ENCODE peak calls at places on chromosomes 7 and 10, in five cellular contexts. R is upper lobe of right lung; L is HCT116; V is CD4-positive, alpha-beta memory T cell; F is body of pancreas. T is an unnamed sample. For H3K4me1, the result is how much of the 10 kb centered on the place peaks cover.

GRCh38 chr7:158943713-158944112 is 87.4 kb downstream of the DYNC2I1 start:
- DNase-seq in L (no peak), R (no peak), V (no peak), F (no peak), T (no peak)

GRCh38 chr7:157464111-157464970 is 127.5 kb downstream of the DNAJB6 start:
- DNase-seq in L (no peak), F (no peak), R (peak), V (no peak), T (no peak)

GRCh38 chr10:61931620-61932332 is 30.3 kb downstream of the ARID5B start:
- DNase-seq in R (no peak), F (no peak), V (no peak), L (no peak), T (no peak)

GRCh38 chr7:118041336-118041878 is 142.6 kb upstream of the LSM8 start:
- DNase-seq in R (no peak), V (no peak), L (no peak), F (no peak), T (no peak)

GRCh38 chr10:62916157-62916603 is 100.0 kb upstream of the EGR2 start:
- DNase-seq in V (no peak), L (no peak), R (no peak), F (no peak), T (no peak)

GRCh38 chr10:3805791-3806381 is 20.9 kb upstream of the KLF6 start:
- DNase-seq in F (peak), V (peak), R (no peak), L (peak), T (peak)

GRCh38 chr10:70192325-70192966 is 22.1 kb upstream of the SAR1A start:
- DNase-seq in V (no peak), L (no peak), R (no peak), F (no peak), T (peak)

GRCh38 chr10:100982916-100983830 is 4.1 kb downstream of the MRPL43 start:
- DNase-seq in L (no peak), F (peak), V (no peak), R (no peak), T (no peak)

GRCh38 chr7:117807688-117808087 is 65.6 kb downstream of the CTTNBP2 start:
- DNase-seq in L (no peak), R (no peak), V (no peak), F (no peak), T (no peak)

GRCh38 chr7:95922191-95922590 is 149.8 kb downstream of the DYNC1I1 start:
- DNase-seq in L (no peak), R (no peak), V (no peak), F (no peak), T (no peak)

GRCh38 chr10:100100651-100101525 is 19.2 kb upstream of the CPN1 start:
- DNase-seq in R (no peak), L (peak), V (no peak), F (no peak), T (peak)

GRCh38 chr7:15167912-15168311 is 265.4 kb upstream of the DGKB start:
- DNase-seq in F (peak), V (no peak), L (no peak), R (no peak), T (no peak)

GRCh38 chr10:46220187-46220586 is 66.6 kb upstream of the ANTXRL start:
- DNase-seq in V (no peak), R (peak), F (no peak), L (no peak), T (no peak)

GRCh38 chr10:69965919-69966662 is 86.6 kb upstream of the MACROH2A2 start:
- DNase-seq in L (no peak), F (no peak), V (no peak), R (no peak), T (no peak)

GRCh38 chr10:12279281-12279680 is 70.1 kb upstream of the CAMK1D start:
- DNase-seq in F (no peak), L (no peak), V (no peak), R (peak), T (no peak)

GRCh38 chr7:33757050-33757449 is 148.3 kb upstream of the BMPER start:
- DNase-seq in R (no peak), L (no peak), V (no peak), F (no peak), T (no peak)

GRCh38 chr10:3354171-3354570 is 181.6 kb upstream of the PITRM1 start:
- DNase-seq in R (no peak), F (no peak), L (no peak), V (no peak), T (no peak)

GRCh38 chr7:29005829-29006228 is 47.7 kb upstream of the TRIL start:
- DNase-seq in F (no peak), R (no peak), L (no peak), V (no peak), T (no peak)

GRCh38 chr10:90138844-90139243 is 437.5 kb downstream of the KIF20B start:
- DNase-seq in L (no peak), V (no peak), R (no peak), F (no peak), T (peak)

GRCh38 chr10:34370121-34370520 is 445.0 kb downstream of the PARD3 start:
- DNase-seq in L (no peak), F (no peak), R (no peak), V (no peak), T (no peak)

GRCh38 chr10:99346247-99346646 is 17.1 kb downstream of the CNNM1 start:
- DNase-seq in F (no peak), L (no peak), R (no peak), V (no peak), T (peak)

GRCh38 chr10:95282115-95282514 is 8.7 kb downstream of the PDLIM1 start:
- DNase-seq in V (no peak), L (no peak), R (no peak), F (no peak), T (no peak)

GRCh38 chr10:119301397-119301796 is 94.0 kb downstream of the GRK5 start:
- DNase-seq in L (no peak), V (peak), F (no peak), R (no peak), T (no peak)

GRCh38 chr10:110040767-110041478 is 33.1 kb downstream of the ADD3 start:
- DNase-seq in V (no peak), L (no peak), F (no peak), R (no peak), T (no peak)

GRCh38 chr7:137687556-137688280 is 159.1 kb downstream of the DGKI start:
- DNase-seq in L (no peak), F (no peak), R (no peak), V (no peak), T (no peak)

GRCh38 chr10:44650576-44651394 is 260.4 kb upstream of the TMEM72 start:
- DNase-seq in R (no peak), V (no peak), F (no peak), L (no peak), T (no peak)

GRCh38 chr10:103630156-103630555 is 136.7 kb downstream of the NEURL1 start:
- DNase-seq in F (no peak), L (no peak), R (no peak), V (no peak), T (no peak)

GRCh38 chr10:12782537-12782936 is 219.0 kb downstream of the CCDC3 start:
- DNase-seq in V (peak), R (no peak), L (peak), F (peak), T (peak)

GRCh38 chr10:76397210-76397881 is 965.9 kb downstream of the LRMDA start:
- DNase-seq in V (no peak), F (peak), L (no peak), R (no peak), T (no peak)

GRCh38 chr7:22387583-22387982 is 30.6 kb upstream of the RAPGEF5 start:
- DNase-seq in V (no peak), R (no peak), F (peak), L (no peak), T (no peak)

GRCh38 chr10:132383026-132383565 is 13.9 kb upstream of the PWWP2B start:
- DNase-seq in V (no peak), F (no peak), L (no peak), R (peak), T (no peak)
- H3K4me1 ChIP-seq in V (under half), F (under half), L (under half), R (under half), T (under half)

GRCh38 chr10:71255817-71256660 is 43.7 kb downstream of the UNC5B start:
- DNase-seq in V (no peak), R (no peak), F (no peak), L (peak), T (peak)
- H3K27ac ChIP-seq in V (no peak), R (no peak), F (no peak), L (peak), T (peak)

GRCh38 chr7:150365673-150366398 is 2.8 kb upstream of the REPIN1 start:
- DNase-seq in F (no peak), L (no peak), V (no peak), R (peak), T (no peak)
- H3K4me1 ChIP-seq in F (under half), L (under half), V (under half), R (under half), T (under half)

DNA sequence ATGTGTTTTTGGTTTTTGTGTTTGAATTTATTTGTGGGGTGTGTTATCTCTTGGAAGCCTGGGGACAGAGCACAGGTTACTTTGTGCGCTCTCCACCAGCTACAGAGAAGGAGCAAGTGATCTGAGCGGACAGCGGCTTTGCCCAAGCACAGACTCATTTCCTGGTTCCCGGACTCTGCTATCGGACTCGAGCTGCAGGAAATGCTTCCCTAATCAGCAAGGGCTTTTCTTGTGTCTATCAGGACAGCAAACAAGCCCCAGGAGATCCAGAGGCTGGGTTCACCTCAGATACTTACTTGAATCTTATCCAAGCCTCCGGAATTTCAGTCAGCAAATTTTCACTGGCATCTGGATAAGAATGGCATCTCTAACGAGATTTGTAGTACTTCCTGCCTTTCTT is 27.8 kb downstream of the MRC1 start:
- DNase-seq in L (no peak), F (peak), V (no peak), R (no peak), T (no peak)
- H3K27ac ChIP-seq in L (no peak), F (peak), V (no peak), R (no peak), T (no peak)

T was measured in SJCRH30.